ENCODE peak calls at places on chromosomes 6 and 20, in nine cellular contexts. L, Z, J, M, A, C, F, I and H are unnamed samples.

GRCh38 chr6:56669041-56669440 is 26.4 kb upstream of the DST start:
- DNase-seq in I (no peak), Z (no peak), M (no peak), A (no peak), J (no peak), L (no peak), F (no peak), C (no peak), H (no peak)

GRCh38 chr6:157800420-157801237 is 22.4 kb upstream of the SNX9 start:
- DNase-seq in I (no peak), J (no peak), F (no peak), M (no peak), Z (peak), L (no peak), C (peak), A (no peak), H (no peak)

GRCh38 chr6:109255946-109256628 is 126.2 kb downstream of the CD164 start:
- DNase-seq in Z (no peak), M (no peak), C (no peak), F (no peak), I (no peak), L (no peak), A (no peak), J (no peak), H (no peak)

GRCh38 chr6:41642090-41642959 is 4.1 kb downstream of the MDFI start:
- DNase-seq in C (no peak), J (no peak), I (no peak), F (no peak), Z (no peak), A (no peak), L (no peak), M (no peak), H (no peak)

GRCh38 chr6:113634352-113635163 is 222.6 kb upstream of the MARCKS start:
- DNase-seq in F (no peak), M (no peak), I (no peak), A (no peak), Z (no peak), C (peak), J (no peak), L (no peak), H (no peak)

GRCh38 chr20:18738055-18738454 is 75.5 kb upstream of the SCP2D1 start:
- DNase-seq in F (no peak), C (peak), Z (no peak), I (no peak), M (peak), L (no peak), A (peak), J (peak), H (no peak)

GRCh38 chr6:13287104-13287503 is 41.2 kb downstream of the TBC1D7 start:
- DNase-seq in M (no peak), A (no peak), J (no peak), F (no peak), Z (no peak), C (no peak), L (no peak), I (no peak), H (no peak)

GRCh38 chr20:32560989-32561830 is 23.9 kb downstream of the NOL4L start:
- DNase-seq in C (peak), A (no peak), J (no peak), F (no peak), L (no peak), M (no peak), I (no peak), Z (no peak), H (no peak)

GRCh38 chr6:93017213-93017612 is 402.1 kb downstream of the EPHA7 start:
- DNase-seq in Z (no peak), A (no peak), J (no peak), C (peak), M (no peak), F (no peak), L (no peak), I (no peak), H (no peak)

GRCh38 chr6:26295691-26296555 is 69.1 kb upstream of the BTN3A2 start:
- DNase-seq in L (no peak), C (peak), J (no peak), A (no peak), Z (no peak), I (no peak), F (no peak), M (peak), H (no peak)

GRCh38 chr6:96499781-96500180 is 21.8 kb upstream of the UFL1 start:
- DNase-seq in I (no peak), L (no peak), M (no peak), F (no peak), C (no peak), J (peak), Z (no peak), A (no peak), H (no peak)

GRCh38 chr6:57162008-57162407 is 10.1 kb upstream of the BAG2 start:
- DNase-seq in A (no peak), J (no peak), F (no peak), M (no peak), I (no peak), Z (no peak), L (no peak), C (no peak), H (no peak)

GRCh38 chr6:137011406-137011805 is 33.4 kb downstream of the IL20RA start:
- DNase-seq in F (no peak), I (no peak), M (no peak), A (no peak), Z (no peak), L (no peak), J (no peak), C (no peak), H (no peak)

GRCh38 chr6:125739364-125739763 is 10.1 kb upstream of the HEY2 start:
- DNase-seq in A (no peak), F (no peak), I (no peak), J (no peak), C (no peak), L (no peak), M (no peak), Z (no peak), H (no peak)

GRCh38 chr6:66496659-66497058 is 789.6 kb upstream of the EYS start:
- DNase-seq in L (peak), M (no peak), I (no peak), Z (no peak), A (no peak), J (no peak), F (no peak), C (no peak), H (no peak)

GRCh38 chr6:64672131-64672530 is 1034.9 kb downstream of the EYS start:
- DNase-seq in M (no peak), I (no peak), A (no peak), F (no peak), C (no peak), Z (no peak), J (no peak), L (no peak), H (no peak)

GRCh38 chr6:139474145-139475108 is 100.0 kb upstream of the CITED2 start:
- DNase-seq in I (peak), C (peak), A (no peak), Z (no peak), F (peak), L (no peak), M (no peak), J (no peak), H (no peak)

GRCh38 chr6:44800171-44800671 is 412.7 kb downstream of the CDC5L start:
- DNase-seq in Z (no peak), M (peak), L (no peak), I (no peak), J (no peak), C (peak), F (no peak), A (no peak), H (no peak)

GRCh38 chr6:150813993-150814359 is 51.5 kb upstream of the MTHFD1L start:
- DNase-seq in A (no peak), L (no peak), M (peak), I (no peak), F (no peak), J (no peak), Z (no peak), C (peak), H (no peak)

GRCh38 chr6:84583784-84584183 is 180.6 kb downstream of the TBX18 start:
- DNase-seq in L (no peak), C (no peak), A (no peak), I (no peak), F (no peak), Z (no peak), J (no peak), M (no peak), H (no peak)

GRCh38 chr20:35387334-35387733 is 24.4 kb downstream of the UQCC1 start:
- DNase-seq in I (no peak), C (peak), M (no peak), Z (no peak), J (no peak), F (no peak), L (no peak), A (peak), H (no peak)

GRCh38 chr6:36198986-36199385 is 2.4 kb downstream of the BRPF3 start:
- DNase-seq in A (no peak), M (no peak), J (no peak), C (no peak), L (no peak), Z (no peak), F (no peak), I (no peak), H (no peak)

GRCh38 chr20:10922941-10923340 is 249.1 kb upstream of the JAG1 start:
- DNase-seq in M (peak), C (peak), J (no peak), F (no peak), I (no peak), L (no peak), A (peak), Z (no peak), H (no peak)

GRCh38 chr20:45111799-45112471 is 3.0 kb downstream of the WFDC5 start:
- DNase-seq in I (no peak), F (no peak), M (peak), Z (no peak), J (no peak), A (no peak), C (no peak), L (no peak), H (no peak)

GRCh38 chr6:12228447-12229146 is 61.6 kb upstream of the EDN1 start:
- DNase-seq in I (no peak), F (no peak), M (no peak), Z (no peak), L (no peak), C (no peak), J (no peak), A (no peak), H (no peak)

GRCh38 chr20:59643616-59644061 is 39.3 kb downstream of the PHACTR3 start:
- DNase-seq in J (no peak), Z (no peak), C (no peak), I (peak), L (no peak), F (no peak), M (no peak), A (no peak), H (no peak)

GRCh38 chr6:108895591-108895990 is 47.4 kb downstream of the ARMC2 start:
- DNase-seq in M (no peak), A (peak), J (no peak), C (peak), F (no peak), L (no peak), I (no peak), Z (peak), H (no peak)

GRCh38 chr6:91600561-91600960 is 1013.7 kb upstream of the MAP3K7 start:
- DNase-seq in M (no peak), L (no peak), J (no peak), Z (no peak), F (no peak), A (no peak), I (no peak), C (no peak), H (no peak)

GRCh38 chr20:25984933-25985332 is 288.3 kb upstream of the ZNF337 start:
- DNase-seq in J (peak), L (no peak), F (no peak), C (no peak), M (no peak), Z (no peak), A (peak), I (peak), H (no peak)

GRCh38 chr6:56642366-56643261 is at the start of gene DST:
- DNase-seq in F (no peak), Z (no peak), M (no peak), L (no peak), I (no peak), C (peak), A (peak), J (no peak), H (no peak)

GRCh38 chr20:60210779-60211617 is 252.8 kb downstream of the CDH26 start:
- DNase-seq in M (peak), Z (peak), L (peak), C (peak), I (peak), A (no peak), F (peak), J (peak), H (peak)

GRCh38 chr20:48257833-48258232 is 472.6 kb upstream of the SULF2 start:
- DNase-seq in A (no peak), M (no peak), F (no peak), L (no peak), I (no peak), J (no peak), Z (no peak), C (no peak), H (no peak)

GRCh38 chr6:149334682-149335160 is 17.2 kb downstream of the TAB2 start:
- DNase-seq in J (no peak), F (no peak), A (peak), I (no peak), M (peak), L (no peak), C (peak), Z (no peak), H (no peak)

GRCh38 chr6:136923116-136923953 is 1.2 kb downstream of the SLC35D3 start:
- DNase-seq in A (no peak), F (no peak), I (no peak), L (no peak), M (no peak), Z (no peak), C (no peak), J (no peak), H (no peak)

GRCh38 chr6:111626446-111626845 is 20.8 kb upstream of the TRAF3IP2 start:
- DNase-seq in J (no peak), C (no peak), Z (no peak), I (no peak), M (no peak), A (no peak), F (no peak), L (no peak), H (no peak)

GRCh38 chr6:6795396-6795795 is 206.9 kb downstream of the LY86 start:
- DNase-seq in C (no peak), J (no peak), M (no peak), F (no peak), Z (no peak), I (no peak), A (no peak), L (no peak), H (no peak)

DNA sequence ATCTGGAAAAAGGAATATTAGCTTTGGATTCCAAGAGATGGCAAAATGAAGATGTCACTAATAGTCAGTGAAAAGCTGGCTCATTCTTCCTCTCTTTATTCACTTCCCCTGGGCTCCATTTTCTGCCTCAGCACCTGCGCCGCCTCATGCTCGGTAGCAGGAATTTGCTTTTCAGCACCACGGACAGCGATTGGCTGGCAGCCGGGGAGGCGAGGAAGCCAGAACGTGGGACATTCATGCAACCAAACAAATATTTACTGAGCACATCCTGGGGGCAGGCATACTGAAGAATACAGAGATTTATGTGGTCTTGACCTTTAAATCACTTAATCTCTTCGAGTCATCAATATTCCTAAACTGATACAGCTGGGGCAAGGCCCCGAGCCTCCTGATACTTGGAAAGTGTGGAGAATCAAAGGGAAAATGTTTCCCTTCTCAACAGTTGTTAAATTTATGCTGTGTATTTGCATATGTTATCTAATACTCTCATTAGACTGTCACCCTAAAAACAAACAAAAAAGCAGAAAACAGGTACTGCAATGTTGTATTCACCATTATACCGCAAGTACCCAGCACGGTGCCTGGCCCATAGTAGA is 12.1 kb upstream of the PDYN start:
- DNase-seq in M (peak), F (peak), A (peak), Z (peak), J (peak), C (peak), I (peak), L (peak), H (peak)
- TF ChIP-seq CTCF in M (no peak), F (no peak), A (no peak), Z (no peak), J (no peak), C (no peak), I (no peak), L (no peak), H (no peak)

GRCh38 chr6:4687989-4688947 is 87.9 kb upstream of the CDYL start:
- DNase-seq in L (no peak), F (no peak), Z (peak), I (no peak), A (no peak), C (peak), J (no peak), M (peak), H (no peak)

GRCh38 chr6:4698901-4699659 is 77.1 kb upstream of the CDYL start:
- DNase-seq in F (no peak), A (no peak), L (no peak), J (no peak), C (peak), M (no peak), Z (no peak), I (no peak), H (no peak)

GRCh38 chr6:4693158-4693557 is 83.0 kb upstream of the CDYL start:
- DNase-seq in C (no peak), F (no peak), L (no peak), A (no peak), J (no peak), Z (no peak), M (no peak), I (no peak), H (no peak)

GRCh38 chr6:4692664-4693063 is 83.5 kb upstream of the CDYL start:
- DNase-seq in C (no peak), F (no peak), A (no peak), L (no peak), J (no peak), I (no peak), Z (no peak), M (no peak), H (no peak)

GRCh38 chr6:4693566-4693965 is 82.6 kb upstream of the CDYL start:
- DNase-seq in C (no peak), Z (no peak), J (no peak), A (no peak), L (no peak), F (no peak), I (no peak), M (no peak), H (no peak)
- TF ChIP-seq CTCF in C (no peak), Z (no peak), J (no peak), A (no peak), L (no peak), F (no peak), I (no peak), M (no peak), H (no peak)

GRCh38 chr20:46967647-46968046 is 73.0 kb downstream of the EYA2 start:
- DNase-seq in F (no peak), C (no peak), J (no peak), Z (no peak), A (no peak), L (no peak), I (no peak), M (no peak), H (no peak)
- TF ChIP-seq CTCF in F (no peak), C (no peak), J (no peak), Z (no peak), A (no peak), L (no peak), I (no peak), M (no peak), H (no peak)

DNA sequence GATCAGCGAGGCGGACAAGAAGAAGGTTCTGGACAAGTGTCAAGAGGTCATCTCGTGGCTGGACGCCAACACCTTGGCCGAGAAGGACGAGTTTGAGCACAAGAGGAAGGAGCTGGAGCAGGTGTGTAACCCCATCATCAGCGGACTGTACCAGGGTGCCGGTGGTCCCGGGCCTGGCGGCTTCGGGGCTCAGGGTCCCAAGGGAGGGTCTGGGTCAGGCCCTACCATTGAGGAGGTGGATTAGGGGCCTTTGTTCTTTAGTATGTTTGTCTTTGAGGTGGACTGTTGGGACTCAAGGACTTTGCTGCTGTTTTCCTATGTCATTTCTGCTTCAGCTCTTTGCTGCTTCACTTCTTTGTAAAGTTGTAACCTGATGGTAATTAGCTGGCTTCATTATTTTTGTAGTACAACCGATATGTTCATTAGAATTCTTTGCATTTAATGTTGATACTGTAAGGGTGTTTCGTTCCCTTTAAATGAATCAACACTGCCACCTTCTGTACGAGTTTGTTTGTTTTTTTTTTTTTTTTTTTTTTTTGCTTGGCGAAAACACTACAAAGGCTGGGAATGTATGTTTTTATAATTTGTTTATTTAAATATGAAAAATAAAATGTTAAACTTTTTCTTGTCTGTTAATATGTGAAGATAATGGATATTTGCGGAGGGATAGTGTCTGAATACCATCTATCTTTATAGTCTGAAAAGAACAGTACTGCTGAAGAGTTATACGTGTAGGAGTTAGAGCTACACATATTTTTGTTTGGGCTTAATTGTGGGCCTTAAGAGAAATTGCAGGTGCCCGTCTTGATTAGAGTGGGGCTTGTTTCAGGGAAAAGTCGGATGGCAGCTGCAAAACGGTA is 2.3 kb downstream of the HSPA1B start:
- DNase-seq in I (no peak), F (no peak), C (peak), M (no peak), L (no peak), J (no peak), A (no peak), Z (no peak), H (no peak)
- TF ChIP-seq CTCF in I (peak), F (no peak), C (peak), M (no peak), L (no peak), J (peak), A (peak), Z (no peak), H (peak)